ENCODE peak calls at places on chromosomes 7 and 10, in five cellular contexts. H, O, Z, N and E are unnamed samples.

GRCh38 chr10:122018951-122019413 is 30.0 kb downstream of the TACC2 start:
- DNase-seq in H (no peak), O (no peak), Z (no peak), N (no peak), E (no peak)

GRCh38 chr10:44297963-44298362 is 86.9 kb downstream of the CXCL12 start:
- DNase-seq in H (no peak), O (no peak), Z (no peak), N (no peak), E (no peak)

GRCh38 chr7:47375590-47375989 is 206.3 kb downstream of the TNS3 start:
- DNase-seq in H (no peak), O (peak; percentile 26), Z (peak; percentile 19), N (no peak), E (no peak)

GRCh38 chr10:128095023-128095752 is 31.0 kb downstream of the MKI67 start:
- DNase-seq in H (no peak), O (no peak), Z (no peak), N (no peak), E (no peak)

GRCh38 chr7:142598297-142598696 is 151.0 kb upstream of the PRSS1 start:
- DNase-seq in H (no peak), O (no peak), Z (no peak), N (no peak), E (no peak)

GRCh38 chr10:72133517-72133916 is 45.2 kb upstream of the SPOCK2 start:
- DNase-seq in H (no peak), O (peak; percentile 83), Z (no peak), N (no peak), E (peak; percentile 47)

GRCh38 chr7:117862378-117862777 is 10.9 kb downstream of the CTTNBP2 start:
- DNase-seq in H (no peak), O (no peak), Z (no peak), N (no peak), E (no peak)

GRCh38 chr7:151676759-151677158 is 157.1 kb upstream of the RHEB start:
- DNase-seq in H (no peak), O (no peak), Z (no peak), N (no peak), E (no peak)

GRCh38 chr10:22932626-22933370 is 4.9 kb downstream of the ARMC3 start:
- DNase-seq in H (no peak), O (no peak), Z (no peak), N (no peak), E (no peak)

GRCh38 chr10:32167450-32167849 is 111.2 kb upstream of the KIF5B start:
- DNase-seq in H (no peak), O (no peak), Z (no peak), N (no peak), E (no peak)

GRCh38 chr10:43192824-43193223 is 54.6 kb downstream of the CSGALNACT2 start:
- DNase-seq in H (no peak), O (no peak), Z (no peak), N (peak; percentile 47), E (no peak)

GRCh38 chr7:50988465-50988864 is 205.8 kb upstream of the GRB10 start:
- DNase-seq in H (no peak), O (no peak), Z (no peak), N (no peak), E (no peak)

GRCh38 chr10:8379906-8380832 is 325.7 kb downstream of the GATA3 start:
- DNase-seq in H (no peak), O (no peak), Z (no peak), N (no peak), E (no peak)

GRCh38 chr7:123608991-123609882 is 7.6 kb downstream of the ASB15 start:
- DNase-seq in H (no peak), O (no peak), Z (no peak), N (no peak), E (no peak)

GRCh38 chr7:30555525-30555924 is 39.2 kb upstream of the GARS1 start:
- DNase-seq in H (no peak), O (no peak), Z (no peak), N (no peak), E (no peak)

GRCh38 chr7:7977774-7978173 is 9.2 kb downstream of the GLCCI1 start:
- DNase-seq in H (no peak), O (peak; percentile 55), Z (no peak), N (no peak), E (no peak)

GRCh38 chr10:116880716-116881440 is 31.6 kb downstream of the ENO4 start:
- DNase-seq in H (no peak), O (no peak), Z (no peak), N (no peak), E (no peak)

GRCh38 chr7:150954201-150954985 is 23.7 kb downstream of the KCNH2 start:
- DNase-seq in H (no peak), O (no peak), Z (peak; percentile 69), N (no peak), E (no peak)

GRCh38 chr10:69317175-69318086 is 39.1 kb downstream of the HK1 start:
- DNase-seq in H (no peak), O (no peak), Z (no peak), N (no peak), E (no peak)

GRCh38 chr10:69316313-69317059 is 38.2 kb downstream of the HK1 start:
- DNase-seq in H (no peak), O (peak; percentile 46), Z (no peak), N (peak; percentile 87), E (peak; percentile 87)

GRCh38 chr10:69319911-69320316 is 41.6 kb downstream of the HK1 start:
- DNase-seq in H (no peak), O (no peak), Z (no peak), N (no peak), E (no peak)

GRCh38 chr10:69318997-69319727 is 40.9 kb downstream of the HK1 start:
- DNase-seq in H (peak; percentile 38), O (peak; percentile 53), Z (peak; percentile 92), N (peak; percentile 89), E (no peak)

DNA sequence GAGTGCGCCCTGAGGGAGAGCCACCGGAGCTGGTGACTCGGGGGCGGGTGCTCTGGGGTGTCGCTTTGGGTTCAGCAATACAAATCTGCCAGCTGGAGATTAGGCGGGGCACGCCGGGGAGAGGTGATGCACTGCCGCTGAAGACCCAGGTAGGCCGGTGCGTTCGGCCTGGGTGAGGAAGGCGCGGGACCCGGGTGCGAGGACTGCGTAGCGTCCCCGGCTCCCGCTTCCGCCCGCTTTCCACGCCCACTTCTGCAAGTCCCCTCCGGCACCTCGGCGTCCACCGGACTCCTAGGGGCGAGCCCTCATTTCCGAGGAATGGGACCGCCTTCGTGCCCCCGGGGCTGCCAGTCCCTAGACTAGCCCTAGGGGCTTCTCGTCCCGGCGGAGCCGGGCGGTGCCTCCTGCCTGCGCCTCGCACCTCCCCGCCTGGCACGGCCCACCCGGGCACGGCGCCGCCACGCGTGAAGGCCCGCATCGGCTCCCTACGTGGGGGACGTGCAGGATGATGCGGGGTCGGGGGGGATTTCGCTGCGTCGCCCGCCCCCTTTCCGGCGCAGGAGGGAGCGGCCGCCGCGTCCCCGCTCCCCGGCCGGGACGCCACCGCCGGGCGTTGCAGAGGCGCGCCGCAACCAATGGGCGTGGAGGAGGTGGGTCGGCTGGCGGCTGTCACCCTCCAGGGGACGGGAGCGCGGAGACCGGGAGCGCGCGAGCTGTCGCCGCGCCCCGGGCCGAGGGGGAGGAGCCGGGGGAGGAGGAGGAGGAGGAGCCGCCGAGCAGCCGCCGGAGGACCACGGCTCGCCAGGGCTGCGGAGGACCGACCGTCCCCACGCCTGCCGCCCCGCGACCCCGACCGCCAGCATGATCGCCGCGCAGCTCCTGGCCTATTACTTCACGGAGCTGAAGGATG is 40.0 kb downstream of the HK1 start:
- DNase-seq in H (peak; percentile 97), O (peak; percentile 77), Z (peak; percentile 96), N (peak; percentile 90), E (peak; percentile 96)
- TF ChIP-seq POLR2A in H (peak; percentile 36), O (peak; percentile 8), Z (peak; percentile 62), N (peak; percentile 8), E (peak; percentile 80)

GRCh38 chr10:11533328-11533781 is 78.1 kb downstream of the USP6NL start:
- DNase-seq in H (no peak), O (peak; percentile 33), Z (no peak), N (no peak), E (no peak)

GRCh38 chr10:11529276-11529675 is 82.2 kb downstream of the USP6NL start:
- DNase-seq in H (no peak), O (no peak), Z (no peak), N (no peak), E (no peak)

GRCh38 chr10:11530806-11531205 is 80.6 kb downstream of the USP6NL start:
- DNase-seq in H (no peak), O (no peak), Z (no peak), N (no peak), E (no peak)

GRCh38 chr10:11535376-11535959 is 76.0 kb downstream of the USP6NL start:
- DNase-seq in H (no peak), O (no peak), Z (no peak), N (no peak), E (no peak)

GRCh38 chr10:11532329-11532728 is 79.1 kb downstream of the USP6NL start:
- DNase-seq in H (no peak), O (peak; percentile 51), Z (no peak), N (no peak), E (no peak)
- TF ChIP-seq POLR2A in H (no peak), O (no peak), Z (no peak), N (no peak), E (no peak)

DNA sequence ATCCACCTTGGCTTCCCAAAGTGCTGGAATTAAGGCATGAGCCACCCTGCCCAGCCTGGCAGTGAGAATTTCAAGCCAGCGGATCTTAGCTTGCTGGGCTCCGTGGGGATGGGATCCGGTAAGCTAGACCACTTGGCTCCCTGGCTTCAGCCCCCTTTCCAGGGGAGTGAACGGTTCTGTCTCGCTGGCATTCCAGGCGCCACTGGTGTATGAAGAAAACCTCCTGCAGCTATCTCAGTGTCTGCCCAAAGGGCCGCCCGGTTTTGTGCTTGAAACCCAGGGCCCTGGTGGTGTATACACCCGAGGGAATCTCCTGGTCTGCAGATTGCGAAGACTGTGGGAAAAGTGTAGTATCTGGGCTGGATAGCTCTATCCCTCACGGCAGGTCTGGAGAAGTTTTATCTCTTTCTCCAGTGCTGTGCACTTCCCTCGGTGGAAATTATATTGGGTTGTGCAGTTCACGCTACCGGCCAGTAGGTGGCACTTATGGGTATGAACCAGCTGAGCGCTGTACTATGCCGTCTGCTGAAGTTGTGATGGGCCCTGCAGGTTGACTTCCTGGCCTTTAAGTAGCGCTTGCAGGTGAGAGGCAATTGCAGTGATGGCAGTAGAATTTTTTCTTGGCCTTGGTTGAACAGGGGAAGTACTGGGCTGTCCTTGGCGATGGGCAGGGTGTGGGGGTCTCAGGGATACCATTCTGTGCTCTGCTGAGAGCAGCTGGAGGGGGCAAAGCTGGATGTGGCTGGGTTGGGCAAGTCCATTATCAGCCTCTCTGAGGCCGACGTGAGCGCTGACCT is 138.0 kb upstream of the MTPN start:
- DNase-seq in H (peak; percentile 48), O (peak; percentile 52), Z (no peak), N (peak; percentile 78), E (peak; percentile 33)
- TF ChIP-seq POLR2A in H (no peak), O (no peak), Z (no peak), N (no peak), E (no peak)

DNA sequence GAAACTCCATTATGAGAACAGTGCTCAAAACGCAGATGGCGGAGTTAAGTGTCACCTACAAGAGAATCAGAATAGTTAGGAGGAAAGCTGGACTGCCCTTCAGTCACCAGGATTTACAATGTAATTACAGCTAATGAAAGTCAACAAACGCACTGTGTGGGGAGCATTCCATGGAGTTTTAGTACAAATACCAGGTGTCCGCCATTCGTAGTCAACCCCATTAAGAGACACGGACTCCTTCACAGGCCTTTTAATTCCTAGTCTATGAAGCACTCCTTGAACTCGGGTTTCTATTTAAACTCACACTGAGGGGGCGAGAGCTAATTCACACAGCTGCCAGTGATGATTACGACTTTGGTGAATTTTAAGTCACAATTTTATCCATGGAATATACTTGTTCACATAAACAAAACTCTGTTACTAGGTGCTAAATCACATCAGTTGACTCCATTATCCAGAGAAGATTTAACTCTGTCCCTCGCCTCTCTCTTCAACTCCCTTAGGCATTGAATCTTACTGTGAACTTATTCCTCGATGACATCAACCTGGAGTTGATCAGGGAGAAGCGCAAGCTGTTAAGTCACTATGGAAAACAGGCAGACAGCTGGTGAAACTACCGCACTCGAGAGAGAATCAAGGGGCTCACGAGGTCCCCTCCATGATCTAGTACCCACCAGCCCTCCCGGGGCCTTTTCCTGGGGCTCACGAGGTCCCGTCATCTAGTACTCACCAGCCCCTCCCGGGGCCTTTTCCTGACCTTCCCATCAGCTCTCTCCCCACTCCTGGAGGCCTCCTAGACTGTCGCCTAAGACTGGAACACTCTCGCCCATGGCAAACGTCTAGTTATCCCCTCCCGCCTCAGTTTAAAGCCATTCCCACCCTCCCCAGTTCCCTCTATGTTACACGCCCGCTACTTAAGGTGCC is 1.5 kb downstream of the ZFAND2A start:
- DNase-seq in H (no peak), O (no peak), Z (no peak), N (no peak), E (no peak)
- TF ChIP-seq POLR2A in H (no peak), O (no peak), Z (no peak), N (no peak), E (no peak)